ENCODE peak calls at places on chromosome 16, in five cellular contexts. One of them, this sample, is unnamed.

GRCh38 chr16:17590711-17591654 is 120.2 kb upstream of the XYLT1 start:
- DNase-seq in MV-4-11: peak; percentile 41
- DNase-seq in GM12878: no peak
- DNase-seq in OCI-LY7: no peak
- DNase-seq in A549: no peak
- DNase-seq in this sample: no peak

GRCh38 chr16:50458694-50459271 is 89.4 kb upstream of the NKD1 start:
- DNase-seq in MV-4-11: no peak
- DNase-seq in OCI-LY7: no peak
- DNase-seq in A549: no peak
- DNase-seq in GM12878: no peak
- DNase-seq in this sample: no peak

GRCh38 chr16:84086996-84087395 is 29.7 kb downstream of the MBTPS1 start:
- DNase-seq in OCI-LY7: no peak
- DNase-seq in A549: no peak
- DNase-seq in GM12878: no peak
- DNase-seq in MV-4-11: no peak
- DNase-seq in this sample: no peak

GRCh38 chr16:73233423-73233762 is 185.5 kb upstream of the ZFHX3 start:
- DNase-seq in MV-4-11: no peak
- DNase-seq in A549: no peak
- DNase-seq in GM12878: no peak
- DNase-seq in OCI-LY7: no peak
- DNase-seq in this sample: no peak

GRCh38 chr16:70601576-70602575 is 44.5 kb upstream of the IL34 start:
- DNase-seq in OCI-LY7: no peak
- DNase-seq in MV-4-11: no peak
- DNase-seq in GM12878: no peak
- DNase-seq in A549: no peak
- DNase-seq in this sample: no peak

GRCh38 chr16:515963-516226 is 11.6 kb upstream of the CAPN15 start:
- DNase-seq in OCI-LY7: no peak
- DNase-seq in MV-4-11: no peak
- DNase-seq in GM12878: no peak
- DNase-seq in A549: no peak
- DNase-seq in this sample: no peak

GRCh38 chr16:14015948-14016347 is 55.2 kb upstream of the MRTFB start:
- DNase-seq in MV-4-11: peak; percentile 76
- DNase-seq in GM12878: no peak
- DNase-seq in OCI-LY7: no peak
- DNase-seq in A549: peak; percentile 83
- DNase-seq in this sample: peak; percentile 81

GRCh38 chr16:19704321-19705130 is 13.5 kb downstream of the KNOP1 start:
- DNase-seq in GM12878: no peak
- DNase-seq in OCI-LY7: no peak
- DNase-seq in MV-4-11: no peak
- DNase-seq in A549: peak; percentile 28
- DNase-seq in this sample: peak; percentile 67

GRCh38 chr16:30112197-30113030 is 923 bp downstream of the GDPD3 start:
- DNase-seq in MV-4-11: no peak
- DNase-seq in A549: peak; percentile 83
- DNase-seq in GM12878: no peak
- DNase-seq in OCI-LY7: peak; percentile 78
- DNase-seq in this sample: peak; percentile 75

GRCh38 chr16:26688105-26688504 is 378.6 kb upstream of the C16orf82 start:
- DNase-seq in GM12878: no peak
- DNase-seq in OCI-LY7: no peak
- DNase-seq in MV-4-11: no peak
- DNase-seq in A549: no peak
- DNase-seq in this sample: no peak

GRCh38 chr16:2854700-2855309 is 3.2 kb downstream of the PRSS22 start:
- DNase-seq in OCI-LY7: peak; percentile 14
- DNase-seq in GM12878: no peak
- DNase-seq in A549: no peak
- DNase-seq in MV-4-11: no peak
- DNase-seq in this sample: no peak

GRCh38 chr16:82653550-82654511 is 27.1 kb downstream of the CDH13 start:
- DNase-seq in OCI-LY7: peak; percentile 11
- DNase-seq in MV-4-11: peak; percentile 10
- DNase-seq in A549: peak; percentile 66
- DNase-seq in GM12878: peak; percentile 90
- DNase-seq in this sample: peak; percentile 15

GRCh38 chr16:57723170-57723569 is 12.4 kb upstream of the KATNB1 start:
- DNase-seq in OCI-LY7: no peak
- DNase-seq in GM12878: no peak
- DNase-seq in MV-4-11: no peak
- DNase-seq in A549: peak; percentile 63
- DNase-seq in this sample: no peak

GRCh38 chr16:66928702-66929388 is 3.5 kb upstream of the RRAD start:
- DNase-seq in A549: peak; percentile 56
- DNase-seq in GM12878: no peak
- DNase-seq in MV-4-11: peak; percentile 24
- DNase-seq in OCI-LY7: peak; percentile 29
- DNase-seq in this sample: peak; percentile 50

GRCh38 chr16:19851476-19851875 is 33.2 kb downstream of the GPRC5B start:
- DNase-seq in GM12878: no peak
- DNase-seq in OCI-LY7: no peak
- DNase-seq in A549: no peak
- DNase-seq in MV-4-11: no peak
- DNase-seq in this sample: no peak

GRCh38 chr16:5024632-5025031 is 9.1 kb downstream of the NAGPA start:
- DNase-seq in GM12878: no peak
- DNase-seq in MV-4-11: no peak
- DNase-seq in OCI-LY7: peak; percentile 53
- DNase-seq in A549: peak; percentile 75
- DNase-seq in this sample: no peak

GRCh38 chr16:61892531-61892930 is 143.7 kb downstream of the CDH8 start:
- DNase-seq in GM12878: no peak
- DNase-seq in A549: no peak
- DNase-seq in OCI-LY7: no peak
- DNase-seq in MV-4-11: no peak
- DNase-seq in this sample: no peak

GRCh38 chr16:71537643-71538042 is 11.4 kb downstream of the CHST4 start:
- DNase-seq in OCI-LY7: peak; percentile 67
- DNase-seq in A549: peak; percentile 64
- DNase-seq in GM12878: peak; percentile 21
- DNase-seq in MV-4-11: no peak
- DNase-seq in this sample: peak; percentile 56

GRCh38 chr16:58497935-58498334 is 2.0 kb upstream of the NDRG4 start:
- DNase-seq in MV-4-11: no peak
- DNase-seq in GM12878: no peak
- DNase-seq in OCI-LY7: no peak
- DNase-seq in A549: no peak
- DNase-seq in this sample: no peak

GRCh38 chr16:17225551-17225950 is 245.2 kb downstream of the XYLT1 start:
- DNase-seq in OCI-LY7: no peak
- DNase-seq in GM12878: no peak
- DNase-seq in MV-4-11: peak; percentile 41
- DNase-seq in A549: no peak
- DNase-seq in this sample: no peak

GRCh38 chr16:30991052-30991451 is 6.0 kb downstream of the HSD3B7 start:
- DNase-seq in OCI-LY7: no peak
- DNase-seq in GM12878: no peak
- DNase-seq in A549: no peak
- DNase-seq in MV-4-11: no peak
- DNase-seq in this sample: no peak

This sample was measured in cardiac muscle cell.